ENCODE peak calls at places on chromosomes 12 and 14, in four cellular contexts. T is substantia nigra; F is SK-N-SH; A is stimulated activated CD4-positive, alpha-beta T cell treated with anti-CD3 and anti-CD28 coated beads, TNF-alpha, amount 100 ng/mL, for 4 hours. E is an unnamed sample.
A peak's percentile ranks its signal among the peaks of the same experiment; 100 is the strongest.

GRCh38 chr12:50017653-50018052 is 7.6 kb downstream of the RACGAP1 start:
- DNase-seq in T (no peak), F (no peak), A (no peak), E (no peak)

GRCh38 chr14:74459981-74460380 is 33.1 kb downstream of the NPC2 start:
- DNase-seq in T (no peak), F (no peak), A (no peak), E (no peak)

GRCh38 chr14:74836251-74836957 is 39.5 kb downstream of the PROX2 start:
- DNase-seq in T (no peak), F (no peak), A (no peak), E (no peak)

GRCh38 chr14:94797887-94798286 is 28.0 kb upstream of the GSC start:
- DNase-seq in T (no peak), F (no peak), A (no peak), E (no peak)

GRCh38 chr14:85281921-85282320 is 248.0 kb upstream of the FLRT2 start:
- DNase-seq in T (no peak), F (no peak), A (no peak), E (no peak)

GRCh38 chr12:54390668-54391551 is 6.4 kb upstream of the ZNF385A start:
- DNase-seq in T (peak; percentile 40), F (peak; percentile 83), A (peak; percentile 54), E (peak; percentile 68)

GRCh38 chr12:57518176-57518919 is 2.0 kb downstream of the DDIT3 start:
- DNase-seq in T (no peak), F (no peak), A (no peak), E (no peak)

GRCh38 chr14:73717998-73718741 is 4.0 kb upstream of the PNMA1 start:
- DNase-seq in T (peak; percentile 43), F (peak; percentile 31), A (no peak), E (no peak)

GRCh38 chr14:74257078-74257987 is 18.1 kb downstream of the VSX2 start:
- DNase-seq in T (peak; percentile 50), F (peak; percentile 95), A (peak; percentile 34), E (no peak)

GRCh38 chr12:46433829-46434228 is 61.3 kb upstream of the SLC38A2 start:
- DNase-seq in T (no peak), F (no peak), A (no peak), E (no peak)

GRCh38 chr12:77940011-77940423 is 109.3 kb downstream of the NAV3 start:
- DNase-seq in T (no peak), F (no peak), A (no peak), E (no peak)

GRCh38 chr14:76055330-76055729 is 69.8 kb downstream of the IFT43 start:
- DNase-seq in T (no peak), F (no peak), A (no peak), E (no peak)

GRCh38 chr12:54585243-54585642 is 3.2 kb downstream of the PPP1R1A start:
- DNase-seq in T (no peak), F (no peak), A (no peak), E (no peak)

GRCh38 chr12:48105321-48105866 is 485 bp downstream of the SENP1 start:
- DNase-seq in T (no peak), F (no peak), A (peak; percentile 21), E (no peak)

GRCh38 chr14:70905316-70905715 is 1.9 kb upstream of the PCNX1 start:
- DNase-seq in T (no peak), F (no peak), A (no peak), E (no peak)

GRCh38 chr12:4943067-4943937 is 33.6 kb downstream of the KCNA1 start:
- DNase-seq in T (no peak), F (no peak), A (no peak), E (no peak)

GRCh38 chr14:39097159-39097558 is 5.9 kb downstream of the SEC23A start:
- DNase-seq in T (no peak), F (no peak), A (no peak), E (no peak)

GRCh38 chr14:89419973-89420482 is 3.0 kb upstream of the FOXN3 start:
- DNase-seq in T (no peak), F (no peak), A (no peak), E (no peak)

GRCh38 chr12:113464852-113465719 is 6.6 kb downstream of the LHX5 start:
- DNase-seq in T (no peak), F (peak; percentile 60), A (no peak), E (no peak)

E was measured in NCI-H1436.